ENCODE peak calls at places on chromosomes 3 and 15, in nine cellular contexts. Y is HCT116; K is mesenchymal stem cell; D is fibroblast of lung; J is adipocyte; M is CD8-positive, alpha-beta T cell; U is H9; R is Peyer's patch; L is small intestine. Q is an unnamed sample. For H3K9me3, the result is how much of the 10 kb centered on the place peaks cover.

GRCh38 chr15:68384451-68385239 is 47.3 kb downstream of the ITGA11 start:
- DNase-seq in Y (no peak), K (peak), D (peak), J (peak), M (no peak), U (peak), R (peak), L (no peak), Q (no peak)

GRCh38 chr3:125434582-125435011 is 59.5 kb upstream of the ZNF148 start:
- DNase-seq in Y (no peak), K (no peak), D (no peak), J (no peak), M (no peak), U (no peak), R (no peak), L (no peak), Q (no peak)

GRCh38 chr15:63481105-63481810 is 23.1 kb upstream of the USP3 start:
- DNase-seq in Y (no peak), K (peak), D (no peak), J (no peak), M (no peak), U (no peak), R (peak), L (peak), Q (no peak)

GRCh38 chr15:70584838-70585706 is 178.3 kb downstream of the UACA start:
- DNase-seq in Y (peak), K (peak), D (peak), J (peak), M (peak), U (peak), R (peak), L (peak), Q (peak)

GRCh38 chr15:67839358-67839928 is 402 bp downstream of the RNU6-1 start:
- DNase-seq in Y (peak), K (peak), D (peak), J (peak), M (peak), U (no peak), R (no peak), L (peak), Q (no peak)

GRCh38 chr3:89300519-89300918 is 193.1 kb downstream of the EPHA3 start:
- DNase-seq in Y (no peak), K (no peak), D (no peak), J (no peak), M (no peak), U (no peak), R (no peak), L (no peak), Q (no peak)

GRCh38 chr15:64334530-64334929 is 21.4 kb downstream of the CSNK1G1 start:
- DNase-seq in Y (peak), K (no peak), D (no peak), J (no peak), M (peak), U (peak), R (peak), L (peak), Q (peak)

GRCh38 chr3:108791473-108791872 is 31.1 kb upstream of the TRAT1 start:
- DNase-seq in Y (no peak), K (no peak), D (no peak), J (no peak), M (no peak), U (no peak), R (no peak), L (no peak), Q (no peak)

GRCh38 chr15:58632789-58633188 is 116.7 kb downstream of the ADAM10 start:
- DNase-seq in Y (no peak), K (peak), D (peak), J (peak), M (no peak), U (no peak), R (no peak), L (no peak), Q (no peak)

GRCh38 chr3:151037746-151038145 is 47.7 kb upstream of the MED12L start:
- DNase-seq in Y (peak), K (peak), D (peak), J (peak), M (no peak), U (no peak), R (no peak), L (peak), Q (no peak)

GRCh38 chr3:35900079-35900478 is 260.8 kb downstream of the ARPP21 start:
- DNase-seq in Y (no peak), K (no peak), D (no peak), J (no peak), M (no peak), U (no peak), R (no peak), L (no peak), Q (no peak)

GRCh38 chr3:50194128-50194902 is 2.9 kb downstream of the GNAT1 start:
- DNase-seq in Y (peak), K (peak), D (peak), J (peak), M (peak), U (peak), R (peak), L (peak), Q (peak)

GRCh38 chr3:165336786-165337185 is 140.6 kb upstream of the SLITRK3 start:
- DNase-seq in Y (no peak), K (peak), D (no peak), J (no peak), M (no peak), U (no peak), R (no peak), L (no peak), Q (no peak)

GRCh38 chr3:133663569-133664313 is 2.0 kb upstream of the TOPBP1 start:
- DNase-seq in Y (peak), K (peak), D (peak), J (peak), M (no peak), U (peak), R (no peak), L (peak), Q (no peak)

GRCh38 chr3:177468816-177469590 is 271.7 kb upstream of the TBL1XR1 start:
- DNase-seq in Y (no peak), K (peak), D (peak), J (peak), M (no peak), U (no peak), R (no peak), L (peak), Q (no peak)

GRCh38 chr15:65841121-65841930 is 28.0 kb upstream of the RAB11A start:
- DNase-seq in Y (no peak), K (no peak), D (no peak), J (no peak), M (no peak), U (no peak), R (peak), L (no peak), Q (no peak)

GRCh38 chr3:48502121-48502520 is 1.9 kb downstream of the SHISA5 start:
- DNase-seq in Y (no peak), K (no peak), D (no peak), J (no peak), M (no peak), U (no peak), R (no peak), L (no peak), Q (no peak)

GRCh38 chr3:122258757-122259371 is 66.2 kb upstream of the CSTA start:
- DNase-seq in Y (peak), K (peak), D (peak), J (peak), M (peak), U (peak), R (peak), L (peak), Q (peak)

GRCh38 chr15:57921371-57921770 is 144.1 kb downstream of the ALDH1A2 start:
- DNase-seq in Y (no peak), K (no peak), D (peak), J (peak), M (no peak), U (no peak), R (no peak), L (no peak), Q (no peak)

GRCh38 chr15:62362608-62363007 is 197.5 kb upstream of the C2CD4B start:
- DNase-seq in Y (no peak), K (peak), D (peak), J (peak), M (no peak), U (no peak), R (no peak), L (no peak), Q (no peak)

GRCh38 chr3:100927775-100928174 is 65.4 kb downstream of the ABI3BP start:
- DNase-seq in Y (no peak), K (no peak), D (no peak), J (no peak), M (no peak), U (no peak), R (no peak), L (no peak), Q (no peak)

GRCh38 chr3:159322322-159322939 is 520.6 kb downstream of the MFSD1 start:
- DNase-seq in Y (peak), K (peak), D (peak), J (peak), M (no peak), U (peak), R (peak), L (no peak), Q (no peak)

GRCh38 chr3:66110840-66111239 is 72.1 kb upstream of the MAGI1 start:
- DNase-seq in Y (no peak), K (no peak), D (peak), J (no peak), M (no peak), U (peak), R (no peak), L (peak), Q (no peak)

GRCh38 chr15:43440721-43441281 is 52.2 kb downstream of the TP53BP1 start:
- DNase-seq in Y (peak), K (peak), D (peak), J (peak), M (no peak), U (peak), R (no peak), L (peak), Q (no peak)

GRCh38 chr3:121752261-121752660 is 2.7 kb upstream of the GOLGB1 start:
- DNase-seq in Y (no peak), K (no peak), D (no peak), J (no peak), M (no peak), U (no peak), R (no peak), L (no peak), Q (no peak)

GRCh38 chr15:93035953-93036810 is 52.8 kb downstream of the RGMA start:
- DNase-seq in Y (peak), K (peak), D (peak), J (peak), M (peak), U (peak), R (peak), L (peak), Q (no peak)

GRCh38 chr3:81638480-81638879 is 123.0 kb downstream of the GBE1 start:
- DNase-seq in Y (no peak), K (no peak), D (no peak), J (no peak), M (no peak), U (no peak), R (no peak), L (no peak), Q (no peak)

GRCh38 chr3:50323614-50324199 is 1.2 kb upstream of the HYAL2 start:
- DNase-seq in Y (no peak), K (no peak), D (no peak), J (no peak), M (no peak), U (no peak), R (no peak), L (no peak), Q (no peak)

GRCh38 chr3:46293991-46294833 is 52.0 kb downstream of the CCR3 start:
- DNase-seq in Y (no peak), K (no peak), D (no peak), J (no peak), M (no peak), U (no peak), R (no peak), L (no peak), Q (no peak)

GRCh38 chr3:54628888-54629368 is 298.9 kb downstream of the LRTM1 start:
- DNase-seq in Y (no peak), K (no peak), D (no peak), J (no peak), M (no peak), U (peak), R (no peak), L (no peak), Q (no peak)

GRCh38 chr3:119579366-119580147 is at the start of gene ADPRH:
- DNase-seq in Y (peak), K (peak), D (peak), J (peak), M (peak), U (peak), R (peak), L (peak), Q (peak)

GRCh38 chr3:46892285-46893145 is 15.0 kb downstream of the PTH1R start:
- DNase-seq in Y (peak), K (peak), D (peak), J (peak), M (no peak), U (peak), R (peak), L (peak), Q (no peak)

GRCh38 chr3:128492353-128493220 is at the start of gene GATA2:
- DNase-seq in Y (no peak), K (no peak), D (no peak), J (peak), M (no peak), U (peak), R (peak), L (no peak), Q (no peak)

GRCh38 chr15:93467327-93467726 is 378.3 kb upstream of the RGMA start:
- DNase-seq in Y (no peak), K (no peak), D (no peak), J (no peak), M (no peak), U (no peak), R (peak), L (no peak), Q (no peak)

GRCh38 chr3:45631486-45631885 is 36.9 kb downstream of the LIMD1 start:
- DNase-seq in Y (no peak), K (no peak), D (no peak), J (no peak), M (no peak), U (no peak), R (no peak), L (peak), Q (no peak)

GRCh38 chr15:78567541-78567940 is 2.2 kb downstream of the CHRNA5 start:
- DNase-seq in Y (no peak), K (no peak), D (no peak), J (no peak), M (no peak), U (no peak), R (no peak), L (peak), Q (no peak)

GRCh38 chr3:12906141-12906915 is 65.0 kb upstream of the RPL32 start:
- DNase-seq in Y (no peak), K (no peak), D (no peak), J (no peak), M (no peak), U (no peak), R (no peak), L (no peak), Q (no peak)

GRCh38 chr3:12903000-12903800 is 61.8 kb upstream of the RPL32 start:
- DNase-seq in Y (no peak), K (no peak), D (no peak), J (no peak), M (no peak), U (no peak), R (no peak), L (no peak), Q (no peak)

GRCh38 chr3:12905316-12906071 is 64.1 kb upstream of the RPL32 start:
- DNase-seq in Y (no peak), K (no peak), D (no peak), J (no peak), M (no peak), U (no peak), R (no peak), L (no peak), Q (no peak)

GRCh38 chr3:12903881-12904280 is 62.5 kb upstream of the RPL32 start:
- DNase-seq in Y (no peak), K (no peak), D (no peak), J (no peak), M (no peak), U (no peak), R (no peak), L (no peak), Q (no peak)

GRCh38 chr3:12904951-12905315 is 63.6 kb upstream of the RPL32 start:
- DNase-seq in Y (no peak), K (no peak), D (no peak), J (no peak), M (no peak), U (no peak), R (no peak), L (no peak), Q (no peak)
- H3K9me3 ChIP-seq in Y (under half), K (under half), D (under half), J (under half), M (under half), U (under half), R (under half), L (under half), Q (under half)

GRCh38 chr15:25192651-25193050 is 237.9 kb downstream of the SNRPN start:
- DNase-seq in Y (no peak), K (no peak), D (no peak), J (no peak), M (no peak), U (no peak), R (no peak), L (no peak), Q (no peak)
- H3K9me3 ChIP-seq in Y (under half), K (under half), D (under half), J (under half), M (under half), U (under half), R (under half), L (under half), Q (under half)

GRCh38 chr15:27268923-27269322 is 297.9 kb downstream of the GABRG3 start:
- DNase-seq in Y (no peak), K (no peak), D (no peak), J (no peak), M (no peak), U (no peak), R (no peak), L (no peak), Q (no peak)
- H3K9me3 ChIP-seq in Y (under half), K (under half), D (under half), J (under half), M (under half), U (under half), R (under half), L (under half), Q (under half)

GRCh38 chr15:56739474-56739873 is 6.2 kb upstream of the ZNF280D start:
- DNase-seq in Y (no peak), K (no peak), D (no peak), J (no peak), M (no peak), U (no peak), R (no peak), L (no peak), Q (no peak)
- H3K9me3 ChIP-seq in Y (under half), K (under half), D (under half), J (under half), M (under half), U (under half), R (under half), L (under half), Q (under half)

GRCh38 chr3:147395975-147396708 is 10.2 kb downstream of the ZIC4 start:
- DNase-seq in Y (no peak), K (no peak), D (no peak), J (no peak), M (no peak), U (no peak), R (no peak), L (no peak), Q (no peak)

GRCh38 chr3:147393261-147393964 is 12.9 kb downstream of the ZIC4 start:
- DNase-seq in Y (no peak), K (no peak), D (no peak), J (no peak), M (no peak), U (peak), R (no peak), L (no peak), Q (no peak)

GRCh38 chr3:147392083-147392916 is 14.0 kb downstream of the ZIC4 start:
- DNase-seq in Y (no peak), K (no peak), D (no peak), J (peak), M (no peak), U (peak), R (no peak), L (no peak), Q (no peak)

GRCh38 chr3:147396709-147397046 is 9.7 kb downstream of the ZIC4 start:
- DNase-seq in Y (no peak), K (no peak), D (no peak), J (no peak), M (no peak), U (no peak), R (no peak), L (no peak), Q (no peak)

GRCh38 chr3:147394168-147394941 is 12.0 kb downstream of the ZIC4 start:
- DNase-seq in Y (no peak), K (no peak), D (no peak), J (no peak), M (no peak), U (no peak), R (no peak), L (no peak), Q (no peak)
- H3K9me3 ChIP-seq in Y (under half), K (under half), D (under half), J (under half), M (under half), U (under half), R (under half), L (under half), Q (under half)

DNA sequence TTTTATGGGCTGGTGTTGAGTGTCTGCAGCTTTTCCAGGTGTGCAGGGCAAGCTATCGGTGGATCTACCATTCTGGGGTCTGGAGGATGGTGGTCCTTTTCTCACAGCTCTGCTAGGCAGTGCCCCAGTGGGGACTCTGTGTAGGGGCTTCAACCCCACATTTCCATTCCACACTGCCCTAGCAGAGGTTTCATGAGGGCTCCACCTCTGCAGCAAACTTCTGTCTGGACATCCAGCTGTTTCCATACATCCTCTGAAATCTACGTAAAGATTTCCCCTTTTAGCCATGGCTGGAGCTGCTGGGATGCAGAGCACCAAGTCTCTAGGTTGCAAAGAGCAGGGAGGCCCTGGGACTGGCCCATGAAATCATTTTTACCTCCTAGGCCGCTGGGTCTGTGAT is 11.6 kb downstream of the RFX7 start:
- DNase-seq in Y (no peak), K (no peak), D (no peak), J (no peak), M (no peak), U (no peak), R (no peak), L (no peak), Q (no peak)
- H3K9me3 ChIP-seq in Y (under half), K (under half), D (under half), J (under half), M (under half), U (under half), R (under half), L (under half), Q (under half)

GRCh38 chr3:161999846-162000245 is 503.2 kb downstream of the OTOL1 start:
- DNase-seq in Y (no peak), K (no peak), D (no peak), J (no peak), M (no peak), U (no peak), R (no peak), L (no peak), Q (no peak)
- H3K9me3 ChIP-seq in Y (under half), K (under half), D (under half), J (under half), M (under half), U (under half), R (under half), L (under half), Q (under half)

GRCh38 chr15:95341686-95342085 is 988.8 kb upstream of the NR2F2 start:
- DNase-seq in Y (no peak), K (no peak), D (no peak), J (no peak), M (no peak), U (no peak), R (no peak), L (no peak), Q (no peak)
- H3K9me3 ChIP-seq in Y (under half), K (under half), D (under half), J (under half), M (under half), U (under half), R (under half), L (under half), Q (under half)

DNA sequence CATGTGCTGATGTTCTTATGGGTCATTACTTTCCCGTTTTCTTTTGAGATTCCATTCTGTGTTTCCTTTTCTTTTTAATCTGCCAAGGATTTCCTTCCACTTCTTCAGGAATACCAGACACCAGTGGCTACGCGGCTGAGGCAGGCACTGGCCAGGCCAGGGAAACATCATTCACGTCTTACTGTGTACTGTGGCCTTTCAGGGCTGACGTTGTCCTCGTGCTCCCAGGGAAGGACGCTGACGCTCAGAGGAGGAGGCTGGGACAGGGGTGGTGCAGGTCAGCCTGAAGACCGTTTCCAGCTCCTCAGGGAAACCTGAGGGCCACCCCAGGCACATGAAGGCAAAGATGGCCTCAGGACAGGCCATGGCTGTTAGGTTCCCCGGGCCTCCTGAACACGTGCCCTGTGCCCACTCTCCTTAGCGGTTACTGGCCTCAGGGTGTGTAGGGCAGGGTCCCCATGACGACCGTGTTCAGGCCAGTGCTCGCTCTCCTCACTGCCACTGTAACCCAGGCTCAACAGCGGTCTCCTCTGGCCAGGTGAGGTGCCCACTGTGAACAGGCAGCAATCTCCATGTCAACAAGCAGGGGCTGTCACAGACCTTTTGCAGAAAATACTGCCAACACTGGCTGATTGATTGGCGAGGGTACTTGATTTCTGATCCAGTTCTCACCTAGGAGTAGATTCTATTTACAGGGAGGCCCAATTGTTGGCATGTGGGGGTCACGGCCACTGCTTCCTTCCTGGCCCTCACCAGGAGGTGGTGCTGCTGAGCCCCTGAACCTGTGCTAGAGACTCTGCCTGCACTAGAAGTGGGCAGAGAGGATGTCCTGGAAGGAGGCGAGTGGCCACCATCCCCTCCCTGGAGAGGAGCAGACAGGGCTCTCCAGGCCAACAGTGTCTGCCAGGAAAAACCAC is 169.5 kb downstream of the ATP10A start:
- DNase-seq in Y (no peak), K (no peak), D (peak), J (peak), M (no peak), U (peak), R (peak), L (no peak), Q (no peak)
- H3K9me3 ChIP-seq in Y (under half), K (under half), D (under half), J (under half), M (under half), U (under half), R (under half), L (under half), Q (under half)

Q was measured in T-helper 17 cell.